ENCODE peak calls at places on chromosomes 7 and 10, in nine cellular contexts. R is heart left ventricle, M is fibroblast of mammary gland, T is cardiac fibroblast, Z is NCI-H2029, K is dermis microvascular lymphatic vessel endothelial cell, O is iPS-NIHi11, S is choroid plexus epithelial cell, C is NCI-H460. H is an unnamed sample.

GRCh38 chr10:88707429-88708110 is 1.5 kb downstream of the LIPK start:
- DNase-seq in R (no peak), M (peak), T (peak), Z (no peak), K (no peak), O (no peak), S (peak), C (no peak), H (peak)

GRCh38 chr7:94056796-94057207 is 52.6 kb upstream of the BET1 start:
- DNase-seq in R (no peak), M (peak), T (peak), Z (no peak), K (no peak), O (peak), S (peak), C (peak), H (no peak)

GRCh38 chr10:60114765-60115586 is 208.6 kb upstream of the CCDC6 start:
- DNase-seq in R (no peak), M (peak), T (peak), Z (peak), K (peak), O (peak), S (peak), C (peak), H (peak)

GRCh38 chr7:22184549-22185199 is 172.3 kb downstream of the RAPGEF5 start:
- DNase-seq in R (no peak), M (no peak), T (no peak), Z (no peak), K (no peak), O (peak), S (no peak), C (no peak), H (no peak)

GRCh38 chr7:360454-361100 is 70.6 kb downstream of the FOXL3 start:
- DNase-seq in R (peak), M (no peak), T (no peak), Z (no peak), K (no peak), O (no peak), S (no peak), C (no peak), H (no peak)

GRCh38 chr7:135448753-135449152 is 61.1 kb downstream of the CNOT4 start:
- DNase-seq in R (no peak), M (peak), T (no peak), Z (no peak), K (no peak), O (no peak), S (peak), C (no peak), H (no peak)

GRCh38 chr10:18610517-18610916 is 40.9 kb downstream of the NSUN6 start:
- DNase-seq in R (no peak), M (peak), T (peak), Z (peak), K (peak), O (peak), S (peak), C (peak), H (peak)

GRCh38 chr10:79547973-79548372 is 12.2 kb downstream of the SFTPA2 start:
- DNase-seq in R (no peak), M (no peak), T (no peak), Z (no peak), K (no peak), O (no peak), S (no peak), C (no peak), H (no peak)

GRCh38 chr7:51082940-51083533 is 233.6 kb downstream of the COBL start:
- DNase-seq in R (no peak), M (no peak), T (no peak), Z (no peak), K (no peak), O (no peak), S (no peak), C (no peak), H (no peak)

GRCh38 chr7:46544396-46545008 is 623.4 kb upstream of the IGFBP3 start:
- DNase-seq in R (no peak), M (peak), T (peak), Z (no peak), K (no peak), O (no peak), S (peak), C (peak), H (no peak)

GRCh38 chr10:19416164-19416563 is 367.6 kb downstream of the MALRD1 start:
- DNase-seq in R (no peak), M (no peak), T (no peak), Z (no peak), K (no peak), O (no peak), S (no peak), C (no peak), H (no peak)

GRCh38 chr10:69800109-69800508 is 1.6 kb upstream of the COL13A1 start:
- DNase-seq in R (no peak), M (peak), T (peak), Z (no peak), K (peak), O (peak), S (peak), C (peak), H (no peak)

GRCh38 chr10:55098452-55098851 is 297.4 kb upstream of the PCDH15 start:
- DNase-seq in R (no peak), M (no peak), T (no peak), Z (no peak), K (no peak), O (no peak), S (no peak), C (no peak), H (no peak)

GRCh38 chr7:150401424-150401790 is 22.3 kb downstream of the ZNF775 start:
- DNase-seq in R (no peak), M (no peak), T (no peak), Z (no peak), K (no peak), O (no peak), S (no peak), C (no peak), H (no peak)

GRCh38 chr10:118042336-118042735 is 4.4 kb downstream of the RAB11FIP2 start:
- DNase-seq in R (no peak), M (peak), T (no peak), Z (no peak), K (no peak), O (no peak), S (no peak), C (no peak), H (no peak)

GRCh38 chr10:33509231-33509871 is 174.9 kb upstream of the NRP1 start:
- DNase-seq in R (peak), M (peak), T (peak), Z (peak), K (peak), O (no peak), S (peak), C (peak), H (peak)

GRCh38 chr7:93890041-93890463 is 501 bp downstream of the TFPI2 start:
- DNase-seq in R (peak), M (peak), T (peak), Z (peak), K (no peak), O (peak), S (peak), C (no peak), H (no peak)

GRCh38 chr10:3095373-3096139 is 28.2 kb downstream of the PFKP start:
- DNase-seq in R (no peak), M (peak), T (peak), Z (no peak), K (peak), O (no peak), S (peak), C (peak), H (peak)

GRCh38 chr10:16986406-16987128 is 143.0 kb downstream of the CUBN start:
- DNase-seq in R (no peak), M (peak), T (peak), Z (no peak), K (no peak), O (no peak), S (peak), C (no peak), H (no peak)

GRCh38 chr10:116849271-116850057 is at the start of gene ENO4:
- DNase-seq in R (peak), M (peak), T (peak), Z (peak), K (peak), O (peak), S (peak), C (peak), H (peak)

H was measured in glomerular endothelial cell.